ENCODE peak calls at places on chromosomes 11 and 22, in eight cellular contexts. Z is mammary epithelial cell, R is PC-3, A is cardiac muscle cell, B is right cardiac atrium, U is dorsolateral prefrontal cortex, O is coronary artery, Y is testis. L is an unnamed sample.

GRCh38 chr11:68010058-68011041 is at the start of gene ALDH3B1:
- DNase-seq in Z (peak), R (peak), A (peak), B (peak), U (peak), O (peak), Y (peak), L (peak)

GRCh38 chr11:79150966-79151365 is 289.9 kb downstream of the TENM4 start:
- DNase-seq in Z (peak), R (peak), A (no peak), B (no peak), U (no peak), O (no peak), Y (no peak), L (no peak)

GRCh38 chr11:47003180-47003877 is 66.8 kb downstream of the CSTPP1 start:
- DNase-seq in Z (no peak), R (no peak), A (no peak), B (peak), U (no peak), O (no peak), Y (no peak), L (no peak)

GRCh38 chr11:69157156-69157821 is 1.6 kb downstream of the SMIM38 start:
- DNase-seq in Z (peak), R (no peak), A (peak), B (peak), U (peak), O (no peak), Y (peak), L (peak)

GRCh38 chr22:44625421-44625760 is 76.6 kb upstream of the PRR5 start:
- DNase-seq in Z (no peak), R (no peak), A (no peak), B (no peak), U (no peak), O (no peak), Y (no peak), L (no peak)

GRCh38 chr22:31212783-31213626 is 907 bp downstream of the LIMK2 start:
- DNase-seq in Z (no peak), R (no peak), A (no peak), B (no peak), U (no peak), O (no peak), Y (no peak), L (no peak)

GRCh38 chr11:26827567-26828037 is 105.7 kb upstream of the SLC5A12 start:
- DNase-seq in Z (peak), R (no peak), A (peak), B (no peak), U (no peak), O (no peak), Y (no peak), L (peak)

GRCh38 chr11:124483422-124483821 is 37.9 kb upstream of the OR8B8 start:
- DNase-seq in Z (no peak), R (no peak), A (no peak), B (no peak), U (no peak), O (no peak), Y (no peak), L (no peak)

GRCh38 chr22:30212363-30212995 is 34.1 kb downstream of the LIF start:
- DNase-seq in Z (peak), R (peak), A (peak), B (peak), U (no peak), O (no peak), Y (peak), L (no peak)

GRCh38 chr11:61972112-61972795 is 4.8 kb upstream of the FTH1 start:
- DNase-seq in Z (no peak), R (no peak), A (peak), B (no peak), U (peak), O (no peak), Y (no peak), L (no peak)

GRCh38 chr11:69012092-69013008 is 696 bp downstream of the MRGPRF start:
- DNase-seq in Z (no peak), R (no peak), A (peak), B (peak), U (no peak), O (no peak), Y (no peak), L (no peak)

GRCh38 chr11:66478823-66479740 is 1.2 kb upstream of the DPP3 start:
- DNase-seq in Z (no peak), R (peak), A (peak), B (peak), U (no peak), O (no peak), Y (peak), L (peak)

GRCh38 chr11:64459016-64459415 is 100.1 kb downstream of the RPS6KA4 start:
- DNase-seq in Z (no peak), R (no peak), A (no peak), B (no peak), U (no peak), O (peak), Y (no peak), L (peak)

GRCh38 chr11:34792814-34793241 is 123.4 kb downstream of the APIP start:
- DNase-seq in Z (no peak), R (no peak), A (no peak), B (peak), U (no peak), O (no peak), Y (peak), L (no peak)

GRCh38 chr22:50298266-50298637 is 9.2 kb downstream of the PLXNB2 start:
- DNase-seq in Z (no peak), R (no peak), A (no peak), B (no peak), U (no peak), O (no peak), Y (no peak), L (no peak)

GRCh38 chr11:44633641-44634040 is 68.2 kb downstream of the CD82 start:
- DNase-seq in Z (no peak), R (no peak), A (no peak), B (no peak), U (peak), O (no peak), Y (peak), L (no peak)

GRCh38 chr11:77090046-77090372 is 12.6 kb upstream of the OMP start:
- DNase-seq in Z (no peak), R (no peak), A (no peak), B (no peak), U (no peak), O (no peak), Y (no peak), L (no peak)

DNA sequence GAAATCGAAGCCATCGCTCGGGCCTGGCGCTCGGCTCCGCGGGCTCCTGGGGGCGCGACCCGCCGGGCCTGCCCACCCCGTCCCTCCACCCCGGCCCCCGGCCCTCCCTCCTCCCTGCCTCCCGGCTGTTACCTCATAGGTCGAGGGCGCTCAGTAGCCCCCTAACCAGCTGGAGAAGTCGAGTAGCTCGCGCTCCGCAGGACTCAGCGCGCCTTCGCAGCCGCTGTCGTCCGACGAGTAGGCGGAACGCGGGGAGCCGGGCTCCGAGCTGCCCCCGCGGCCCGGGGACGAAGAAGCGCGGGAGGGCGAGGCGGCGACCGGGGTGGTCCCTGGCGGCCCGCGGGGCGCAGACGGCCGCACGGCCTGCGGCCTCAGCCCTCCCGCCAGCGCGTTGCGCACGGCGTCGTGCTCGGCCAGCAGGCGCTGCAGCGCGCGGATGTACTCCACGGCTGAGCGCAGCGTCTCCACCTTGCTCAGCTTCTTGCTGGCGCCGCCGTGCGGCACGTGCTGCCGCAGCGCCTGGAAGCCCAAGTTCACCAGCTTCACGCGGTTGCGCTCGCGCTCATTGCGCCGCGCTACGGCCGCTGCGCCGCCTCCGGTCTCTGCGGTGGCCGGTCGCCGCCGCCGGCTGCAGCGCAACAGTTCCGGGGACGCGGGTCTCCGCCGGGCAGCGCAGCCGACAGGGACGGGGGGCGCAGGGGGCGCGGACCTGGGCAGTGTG is 627 bp downstream of the ASCL2 start:
- DNase-seq in Z (peak), R (peak), A (peak), B (peak), U (peak), O (peak), Y (peak), L (no peak)
- H3K27ac ChIP-seq in Z (no peak), R (no peak), A (no peak), B (no peak), U (no peak), O (no peak), Y (no peak), L (no peak)

GRCh38 chr11:9728058-9728457 is 64.2 kb downstream of the SWAP70 start:
- DNase-seq in Z (no peak), R (no peak), A (no peak), B (no peak), U (no peak), O (no peak), Y (no peak), L (no peak)
- H3K27ac ChIP-seq in Z (no peak), R (no peak), A (no peak), B (no peak), U (no peak), O (no peak), Y (no peak), L (no peak)

DNA sequence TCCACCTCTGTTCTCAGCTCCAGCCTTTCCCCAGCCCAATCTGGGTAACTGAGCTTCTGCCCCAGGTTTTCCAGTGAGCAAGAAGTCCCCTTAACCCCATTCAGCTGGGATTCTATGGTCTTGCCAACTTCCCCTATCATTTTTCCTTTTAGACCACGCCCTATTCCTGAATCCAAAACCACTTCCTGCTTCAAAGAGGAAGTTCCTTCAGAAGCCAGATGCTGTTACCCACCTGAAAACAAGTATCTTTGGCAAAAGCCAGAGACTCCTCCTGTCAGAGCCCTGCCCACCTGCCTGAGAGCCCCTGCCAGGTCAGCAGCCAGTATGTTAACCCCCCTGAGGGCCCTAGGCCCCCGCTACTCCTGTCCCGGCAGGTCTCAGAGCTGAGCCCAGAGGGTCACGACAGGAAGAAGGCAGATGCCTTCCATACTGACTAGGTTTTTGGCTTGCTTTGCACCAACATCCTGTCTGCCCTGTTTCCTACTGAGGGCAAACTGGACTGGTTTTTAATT is 20.3 kb upstream of the MICAL2 start:
- DNase-seq in Z (peak), R (peak), A (peak), B (peak), U (no peak), O (no peak), Y (no peak), L (no peak)
- H3K27ac ChIP-seq in Z (peak), R (peak), A (no peak), B (peak), U (no peak), O (peak), Y (no peak), L (no peak)

GRCh38 chr11:4448995-4449394 is at the start of gene OR52K2:
- DNase-seq in Z (no peak), R (no peak), A (no peak), B (no peak), U (no peak), O (no peak), Y (no peak), L (no peak)

GRCh38 chr11:4453118-4453517 is 4.0 kb downstream of the OR52K2 start:
- DNase-seq in Z (no peak), R (no peak), A (no peak), B (no peak), U (no peak), O (no peak), Y (no peak), L (no peak)

GRCh38 chr11:4459470-4459869 is 10.4 kb downstream of the OR52K2 start:
- DNase-seq in Z (peak), R (no peak), A (no peak), B (peak), U (no peak), O (no peak), Y (peak), L (no peak)

GRCh38 chr11:4455439-4455838 is 6.3 kb downstream of the OR52K2 start:
- DNase-seq in Z (no peak), R (no peak), A (no peak), B (no peak), U (no peak), O (no peak), Y (no peak), L (no peak)

GRCh38 chr11:4454031-4454430 is 4.9 kb downstream of the OR52K2 start:
- DNase-seq in Z (peak), R (no peak), A (no peak), B (no peak), U (no peak), O (no peak), Y (no peak), L (no peak)
- H3K27ac ChIP-seq in Z (peak), R (no peak), A (no peak), B (no peak), U (no peak), O (no peak), Y (no peak), L (no peak)